ENCODE peak calls at places on chromosome 20, in four cellular contexts. One of them, this sample, is unnamed.

GRCh38 chr20:22699396-22699795 is 115.0 kb upstream of the FOXA2 start:
- DNase-seq in SJCRH30: no peak
- DNase-seq in stimulated activated CD4-positive, alpha-beta T cell treated with anti-CD3 and anti-CD28 coated beads, Interleukin-4, amount 100 ng/mL, for 1 hour: no peak
- DNase-seq in naive thymus-derived CD8-positive, alpha-beta T cell: no peak
- DNase-seq in this sample: no peak

GRCh38 chr20:54980321-54980960 is 505.0 kb downstream of the DOK5 start:
- DNase-seq in naive thymus-derived CD8-positive, alpha-beta T cell: no peak
- DNase-seq in SJCRH30: peak; percentile 61
- DNase-seq in stimulated activated CD4-positive, alpha-beta T cell treated with anti-CD3 and anti-CD28 coated beads, Interleukin-4, amount 100 ng/mL, for 1 hour: no peak
- DNase-seq in this sample: no peak

GRCh38 chr20:25353754-25354705 is 36.6 kb downstream of the ABHD12 start:
- DNase-seq in naive thymus-derived CD8-positive, alpha-beta T cell: no peak
- DNase-seq in stimulated activated CD4-positive, alpha-beta T cell treated with anti-CD3 and anti-CD28 coated beads, Interleukin-4, amount 100 ng/mL, for 1 hour: no peak
- DNase-seq in SJCRH30: no peak
- DNase-seq in this sample: no peak

GRCh38 chr20:58714923-58715708 is 22.5 kb downstream of the NPEPL1 start:
- DNase-seq in naive thymus-derived CD8-positive, alpha-beta T cell: no peak
- DNase-seq in SJCRH30: peak; percentile 5
- DNase-seq in stimulated activated CD4-positive, alpha-beta T cell treated with anti-CD3 and anti-CD28 coated beads, Interleukin-4, amount 100 ng/mL, for 1 hour: no peak
- DNase-seq in this sample: no peak

GRCh38 chr20:19588731-19589130 is 169.3 kb upstream of the RIN2 start:
- DNase-seq in stimulated activated CD4-positive, alpha-beta T cell treated with anti-CD3 and anti-CD28 coated beads, Interleukin-4, amount 100 ng/mL, for 1 hour: no peak
- DNase-seq in naive thymus-derived CD8-positive, alpha-beta T cell: no peak
- DNase-seq in SJCRH30: no peak
- DNase-seq in this sample: no peak

GRCh38 chr20:34622821-34623451 is 54.0 kb downstream of the PIGU start:
- DNase-seq in naive thymus-derived CD8-positive, alpha-beta T cell: no peak
- DNase-seq in SJCRH30: no peak
- DNase-seq in stimulated activated CD4-positive, alpha-beta T cell treated with anti-CD3 and anti-CD28 coated beads, Interleukin-4, amount 100 ng/mL, for 1 hour: no peak
- DNase-seq in this sample: no peak

GRCh38 chr20:64070244-64070993 is 7.4 kb downstream of the TCEA2 start:
- DNase-seq in naive thymus-derived CD8-positive, alpha-beta T cell: no peak
- DNase-seq in SJCRH30: no peak
- DNase-seq in stimulated activated CD4-positive, alpha-beta T cell treated with anti-CD3 and anti-CD28 coated beads, Interleukin-4, amount 100 ng/mL, for 1 hour: no peak
- DNase-seq in this sample: no peak

GRCh38 chr20:25389381-25389857 is 1.2 kb downstream of the ABHD12 start:
- DNase-seq in naive thymus-derived CD8-positive, alpha-beta T cell: no peak
- DNase-seq in SJCRH30: peak; percentile 36
- DNase-seq in stimulated activated CD4-positive, alpha-beta T cell treated with anti-CD3 and anti-CD28 coated beads, Interleukin-4, amount 100 ng/mL, for 1 hour: no peak
- DNase-seq in this sample: no peak

GRCh38 chr20:18144541-18145099 is 7.0 kb downstream of the KAT14 start:
- DNase-seq in SJCRH30: no peak
- DNase-seq in naive thymus-derived CD8-positive, alpha-beta T cell: no peak
- DNase-seq in stimulated activated CD4-positive, alpha-beta T cell treated with anti-CD3 and anti-CD28 coated beads, Interleukin-4, amount 100 ng/mL, for 1 hour: no peak
- DNase-seq in this sample: no peak

GRCh38 chr20:14700641-14700965 is 363.2 kb upstream of the FLRT3 start:
- DNase-seq in stimulated activated CD4-positive, alpha-beta T cell treated with anti-CD3 and anti-CD28 coated beads, Interleukin-4, amount 100 ng/mL, for 1 hour: no peak
- DNase-seq in naive thymus-derived CD8-positive, alpha-beta T cell: no peak
- DNase-seq in SJCRH30: no peak
- DNase-seq in this sample: no peak

GRCh38 chr20:48153523-48153922 is 368.2 kb upstream of the SULF2 start:
- DNase-seq in naive thymus-derived CD8-positive, alpha-beta T cell: no peak
- DNase-seq in SJCRH30: no peak
- DNase-seq in stimulated activated CD4-positive, alpha-beta T cell treated with anti-CD3 and anti-CD28 coated beads, Interleukin-4, amount 100 ng/mL, for 1 hour: no peak
- DNase-seq in this sample: no peak

GRCh38 chr20:42740191-42740870 is 449.4 kb downstream of the PTPRT start:
- DNase-seq in SJCRH30: no peak
- DNase-seq in stimulated activated CD4-positive, alpha-beta T cell treated with anti-CD3 and anti-CD28 coated beads, Interleukin-4, amount 100 ng/mL, for 1 hour: no peak
- DNase-seq in naive thymus-derived CD8-positive, alpha-beta T cell: no peak
- DNase-seq in this sample: no peak

GRCh38 chr20:55252525-55252924 is 752.8 kb downstream of the CBLN4 start:
- DNase-seq in SJCRH30: no peak
- DNase-seq in stimulated activated CD4-positive, alpha-beta T cell treated with anti-CD3 and anti-CD28 coated beads, Interleukin-4, amount 100 ng/mL, for 1 hour: no peak
- DNase-seq in naive thymus-derived CD8-positive, alpha-beta T cell: no peak
- DNase-seq in this sample: no peak

GRCh38 chr20:36008461-36009035 is 40.2 kb downstream of the CNBD2 start:
- DNase-seq in SJCRH30: no peak
- DNase-seq in stimulated activated CD4-positive, alpha-beta T cell treated with anti-CD3 and anti-CD28 coated beads, Interleukin-4, amount 100 ng/mL, for 1 hour: no peak
- DNase-seq in naive thymus-derived CD8-positive, alpha-beta T cell: no peak
- DNase-seq in this sample: no peak

GRCh38 chr20:47466193-47466592 is 35.5 kb upstream of the NCOA3 start:
- DNase-seq in naive thymus-derived CD8-positive, alpha-beta T cell: no peak
- DNase-seq in SJCRH30: no peak
- DNase-seq in stimulated activated CD4-positive, alpha-beta T cell treated with anti-CD3 and anti-CD28 coated beads, Interleukin-4, amount 100 ng/mL, for 1 hour: no peak
- DNase-seq in this sample: no peak

GRCh38 chr20:63508072-63508768 is 9.3 kb upstream of the EEF1A2 start:
- DNase-seq in stimulated activated CD4-positive, alpha-beta T cell treated with anti-CD3 and anti-CD28 coated beads, Interleukin-4, amount 100 ng/mL, for 1 hour: no peak
- DNase-seq in SJCRH30: no peak
- DNase-seq in naive thymus-derived CD8-positive, alpha-beta T cell: no peak
- DNase-seq in this sample: no peak

GRCh38 chr20:13447385-13448180 is 191.1 kb downstream of the TASP1 start:
- DNase-seq in naive thymus-derived CD8-positive, alpha-beta T cell: no peak
- DNase-seq in stimulated activated CD4-positive, alpha-beta T cell treated with anti-CD3 and anti-CD28 coated beads, Interleukin-4, amount 100 ng/mL, for 1 hour: no peak
- DNase-seq in SJCRH30: no peak
- DNase-seq in this sample: no peak

GRCh38 chr20:10519361-10520048 is 84.4 kb downstream of the SLX4IP start:
- DNase-seq in stimulated activated CD4-positive, alpha-beta T cell treated with anti-CD3 and anti-CD28 coated beads, Interleukin-4, amount 100 ng/mL, for 1 hour: no peak
- DNase-seq in naive thymus-derived CD8-positive, alpha-beta T cell: no peak
- DNase-seq in SJCRH30: peak; percentile 51
- DNase-seq in this sample: no peak

GRCh38 chr20:43751167-43752050 is 24.6 kb upstream of the GTSF1L start:
- DNase-seq in SJCRH30: peak; percentile 42
- DNase-seq in stimulated activated CD4-positive, alpha-beta T cell treated with anti-CD3 and anti-CD28 coated beads, Interleukin-4, amount 100 ng/mL, for 1 hour: peak; percentile 48
- DNase-seq in naive thymus-derived CD8-positive, alpha-beta T cell: no peak
- DNase-seq in this sample: no peak

GRCh38 chr20:50481741-50482140 is 28.4 kb upstream of the PTPN1 start:
- DNase-seq in naive thymus-derived CD8-positive, alpha-beta T cell: no peak
- DNase-seq in stimulated activated CD4-positive, alpha-beta T cell treated with anti-CD3 and anti-CD28 coated beads, Interleukin-4, amount 100 ng/mL, for 1 hour: no peak
- DNase-seq in SJCRH30: no peak
- DNase-seq in this sample: no peak

GRCh38 chr20:49989234-49990065 is 6.7 kb downstream of the SNAI1 start:
- DNase-seq in stimulated activated CD4-positive, alpha-beta T cell treated with anti-CD3 and anti-CD28 coated beads, Interleukin-4, amount 100 ng/mL, for 1 hour: no peak
- DNase-seq in SJCRH30: peak; percentile 89
- DNase-seq in naive thymus-derived CD8-positive, alpha-beta T cell: no peak
- DNase-seq in this sample: no peak

GRCh38 chr20:55437778-55438417 is 567.4 kb downstream of the CBLN4 start:
- DNase-seq in SJCRH30: no peak
- DNase-seq in naive thymus-derived CD8-positive, alpha-beta T cell: no peak
- DNase-seq in stimulated activated CD4-positive, alpha-beta T cell treated with anti-CD3 and anti-CD28 coated beads, Interleukin-4, amount 100 ng/mL, for 1 hour: no peak
- DNase-seq in this sample: no peak

GRCh38 chr20:35619196-35620095 is 3.8 kb downstream of the SPAG4 start:
- DNase-seq in SJCRH30: peak; percentile 79
- DNase-seq in naive thymus-derived CD8-positive, alpha-beta T cell: peak; percentile 69
- DNase-seq in stimulated activated CD4-positive, alpha-beta T cell treated with anti-CD3 and anti-CD28 coated beads, Interleukin-4, amount 100 ng/mL, for 1 hour: peak; percentile 86
- DNase-seq in this sample: peak; percentile 61

GRCh38 chr20:41137412-41138216 is at the start of gene PLCG1:
- DNase-seq in naive thymus-derived CD8-positive, alpha-beta T cell: peak; percentile 79
- DNase-seq in SJCRH30: peak; percentile 95
- DNase-seq in stimulated activated CD4-positive, alpha-beta T cell treated with anti-CD3 and anti-CD28 coated beads, Interleukin-4, amount 100 ng/mL, for 1 hour: peak; percentile 82
- DNase-seq in this sample: peak; percentile 86

GRCh38 chr20:59385461-59385860 is 85.0 kb downstream of the EDN3 start:
- DNase-seq in stimulated activated CD4-positive, alpha-beta T cell treated with anti-CD3 and anti-CD28 coated beads, Interleukin-4, amount 100 ng/mL, for 1 hour: no peak
- DNase-seq in SJCRH30: peak; percentile 100
- DNase-seq in naive thymus-derived CD8-positive, alpha-beta T cell: no peak
- DNase-seq in this sample: peak; percentile 26

GRCh38 chr20:48401359-48401758 is 426.4 kb downstream of the PREX1 start:
- DNase-seq in naive thymus-derived CD8-positive, alpha-beta T cell: no peak
- DNase-seq in stimulated activated CD4-positive, alpha-beta T cell treated with anti-CD3 and anti-CD28 coated beads, Interleukin-4, amount 100 ng/mL, for 1 hour: no peak
- DNase-seq in SJCRH30: no peak
- DNase-seq in this sample: no peak

GRCh38 chr20:4925842-4926530 is 75.3 kb downstream of the SLC23A2 start:
- DNase-seq in naive thymus-derived CD8-positive, alpha-beta T cell: no peak
- DNase-seq in stimulated activated CD4-positive, alpha-beta T cell treated with anti-CD3 and anti-CD28 coated beads, Interleukin-4, amount 100 ng/mL, for 1 hour: no peak
- DNase-seq in SJCRH30: peak; percentile 55
- DNase-seq in this sample: no peak

GRCh38 chr20:46979603-46980241 is 85.1 kb downstream of the EYA2 start:
- DNase-seq in SJCRH30: peak; percentile 86
- DNase-seq in naive thymus-derived CD8-positive, alpha-beta T cell: no peak
- DNase-seq in stimulated activated CD4-positive, alpha-beta T cell treated with anti-CD3 and anti-CD28 coated beads, Interleukin-4, amount 100 ng/mL, for 1 hour: no peak
- DNase-seq in this sample: no peak

GRCh38 chr20:7879883-7880282 is 60.4 kb downstream of the HAO1 start:
- DNase-seq in SJCRH30: no peak
- DNase-seq in naive thymus-derived CD8-positive, alpha-beta T cell: no peak
- DNase-seq in stimulated activated CD4-positive, alpha-beta T cell treated with anti-CD3 and anti-CD28 coated beads, Interleukin-4, amount 100 ng/mL, for 1 hour: no peak
- DNase-seq in this sample: no peak

GRCh38 chr20:1489328-1489727 is 1.9 kb downstream of the SIRPB2 start:
- DNase-seq in SJCRH30: no peak
- DNase-seq in stimulated activated CD4-positive, alpha-beta T cell treated with anti-CD3 and anti-CD28 coated beads, Interleukin-4, amount 100 ng/mL, for 1 hour: no peak
- DNase-seq in naive thymus-derived CD8-positive, alpha-beta T cell: no peak
- DNase-seq in this sample: no peak

GRCh38 chr20:62830821-62831220 is 14.0 kb downstream of the COL9A3 start:
- DNase-seq in naive thymus-derived CD8-positive, alpha-beta T cell: no peak
- DNase-seq in stimulated activated CD4-positive, alpha-beta T cell treated with anti-CD3 and anti-CD28 coated beads, Interleukin-4, amount 100 ng/mL, for 1 hour: no peak
- DNase-seq in SJCRH30: no peak
- DNase-seq in this sample: no peak

GRCh38 chr20:13262701-13263335 is 41.7 kb downstream of the ISM1 start:
- DNase-seq in stimulated activated CD4-positive, alpha-beta T cell treated with anti-CD3 and anti-CD28 coated beads, Interleukin-4, amount 100 ng/mL, for 1 hour: no peak
- DNase-seq in naive thymus-derived CD8-positive, alpha-beta T cell: no peak
- DNase-seq in SJCRH30: peak; percentile 60
- DNase-seq in this sample: no peak

GRCh38 chr20:14055127-14055742 is 59.9 kb downstream of the MACROD2 start:
- DNase-seq in stimulated activated CD4-positive, alpha-beta T cell treated with anti-CD3 and anti-CD28 coated beads, Interleukin-4, amount 100 ng/mL, for 1 hour: no peak
- DNase-seq in SJCRH30: peak; percentile 81
- DNase-seq in naive thymus-derived CD8-positive, alpha-beta T cell: no peak
- DNase-seq in this sample: no peak

GRCh38 chr20:14612389-14612788 is 275.0 kb upstream of the FLRT3 start:
- DNase-seq in SJCRH30: no peak
- DNase-seq in naive thymus-derived CD8-positive, alpha-beta T cell: no peak
- DNase-seq in stimulated activated CD4-positive, alpha-beta T cell treated with anti-CD3 and anti-CD28 coated beads, Interleukin-4, amount 100 ng/mL, for 1 hour: no peak
- DNase-seq in this sample: no peak

This sample was measured in stimulated activated naive CD4-positive, alpha-beta T cell.